ENCODE peak calls at places on chromosomes 3 and 15, in seven cellular contexts. One of them, this sample, is unnamed.

GRCh38 chr3:114809668-114810413 is 337.2 kb downstream of the ZBTB20 start:
- DNase-seq in endothelial cell of umbilical vein: no peak
- DNase-seq in K562: no peak
- DNase-seq in GM23248: no peak
- DNase-seq in HCT116: no peak
- DNase-seq in OCI-LY7: no peak
- DNase-seq in H1: no peak
- DNase-seq in this sample: peak; percentile 8

GRCh38 chr3:13111173-13111873 is 38.1 kb upstream of the IQSEC1 start:
- DNase-seq in K562: no peak
- DNase-seq in H1: no peak
- DNase-seq in HCT116: no peak
- DNase-seq in GM23248: no peak
- DNase-seq in endothelial cell of umbilical vein: no peak
- DNase-seq in OCI-LY7: peak; percentile 44
- DNase-seq in this sample: no peak

GRCh38 chr15:89829161-89829560 is 14.5 kb upstream of the ANPEP start:
- DNase-seq in H1: no peak
- DNase-seq in HCT116: no peak
- DNase-seq in OCI-LY7: no peak
- DNase-seq in endothelial cell of umbilical vein: no peak
- DNase-seq in K562: no peak
- DNase-seq in GM23248: no peak
- DNase-seq in this sample: no peak

GRCh38 chr15:44802336-44802735 is 66.0 kb downstream of the TRIM69 start:
- DNase-seq in endothelial cell of umbilical vein: no peak
- DNase-seq in OCI-LY7: peak; percentile 32
- DNase-seq in GM23248: no peak
- DNase-seq in HCT116: no peak
- DNase-seq in K562: no peak
- DNase-seq in H1: no peak
- DNase-seq in this sample: no peak

GRCh38 chr3:143436231-143436930 is 316.8 kb downstream of the CHST2 start:
- DNase-seq in K562: no peak
- DNase-seq in H1: no peak
- DNase-seq in GM23248: peak; percentile 82
- DNase-seq in endothelial cell of umbilical vein: no peak
- DNase-seq in HCT116: no peak
- DNase-seq in OCI-LY7: no peak
- DNase-seq in this sample: peak; percentile 33

GRCh38 chr15:62110000-62110851 is 43.4 kb downstream of the C2CD4A start:
- DNase-seq in K562: no peak
- DNase-seq in GM23248: peak; percentile 89
- DNase-seq in H1: no peak
- DNase-seq in OCI-LY7: no peak
- DNase-seq in endothelial cell of umbilical vein: peak; percentile 95
- DNase-seq in HCT116: no peak
- DNase-seq in this sample: peak; percentile 54

GRCh38 chr15:24819680-24820079 is 135.1 kb upstream of the SNRPN start:
- DNase-seq in GM23248: no peak
- DNase-seq in endothelial cell of umbilical vein: no peak
- DNase-seq in HCT116: no peak
- DNase-seq in OCI-LY7: no peak
- DNase-seq in H1: no peak
- DNase-seq in K562: no peak
- DNase-seq in this sample: no peak

GRCh38 chr3:98778852-98779379 is 15.8 kb downstream of the ST3GAL6 start:
- DNase-seq in GM23248: peak; percentile 84
- DNase-seq in H1: no peak
- DNase-seq in HCT116: no peak
- DNase-seq in K562: no peak
- DNase-seq in OCI-LY7: no peak
- DNase-seq in endothelial cell of umbilical vein: peak; percentile 97
- DNase-seq in this sample: peak; percentile 98

GRCh38 chr3:139127101-139127500 is 82.4 kb upstream of the PRR23C start:
- DNase-seq in OCI-LY7: no peak
- DNase-seq in K562: no peak
- DNase-seq in endothelial cell of umbilical vein: no peak
- DNase-seq in H1: no peak
- DNase-seq in GM23248: peak; percentile 82
- DNase-seq in HCT116: no peak
- DNase-seq in this sample: peak; percentile 61

GRCh38 chr15:100515758-100516157 is 13.0 kb downstream of the CERS3 start:
- DNase-seq in K562: no peak
- DNase-seq in HCT116: no peak
- DNase-seq in GM23248: peak; percentile 6
- DNase-seq in endothelial cell of umbilical vein: no peak
- DNase-seq in H1: no peak
- DNase-seq in OCI-LY7: no peak
- DNase-seq in this sample: no peak

GRCh38 chr15:95025924-95026728 is 794.8 kb downstream of the MCTP2 start:
- DNase-seq in HCT116: peak; percentile 13
- DNase-seq in K562: peak; percentile 60
- DNase-seq in GM23248: peak; percentile 76
- DNase-seq in endothelial cell of umbilical vein: peak; percentile 78
- DNase-seq in OCI-LY7: peak; percentile 19
- DNase-seq in H1: peak; percentile 79
- DNase-seq in this sample: peak; percentile 79

GRCh38 chr3:169575381-169575780 is 88.1 kb downstream of the MECOM start:
- DNase-seq in HCT116: no peak
- DNase-seq in K562: no peak
- DNase-seq in OCI-LY7: no peak
- DNase-seq in GM23248: peak; percentile 71
- DNase-seq in H1: no peak
- DNase-seq in endothelial cell of umbilical vein: peak; percentile 85
- DNase-seq in this sample: peak; percentile 31

GRCh38 chr15:25408428-25408827 is 30.4 kb downstream of the UBE3A start:
- DNase-seq in K562: no peak
- DNase-seq in H1: no peak
- DNase-seq in OCI-LY7: no peak
- DNase-seq in HCT116: no peak
- DNase-seq in GM23248: peak; percentile 29
- DNase-seq in endothelial cell of umbilical vein: no peak
- DNase-seq in this sample: peak; percentile 36

GRCh38 chr3:45861043-45861846 is 19.3 kb upstream of the LZTFL1 start:
- DNase-seq in K562: no peak
- DNase-seq in HCT116: no peak
- DNase-seq in H1: no peak
- DNase-seq in OCI-LY7: no peak
- DNase-seq in GM23248: no peak
- DNase-seq in endothelial cell of umbilical vein: no peak
- DNase-seq in this sample: no peak

GRCh38 chr15:88866295-88866881 is 29.0 kb downstream of the HAPLN3 start:
- DNase-seq in H1: no peak
- DNase-seq in HCT116: no peak
- DNase-seq in endothelial cell of umbilical vein: no peak
- DNase-seq in OCI-LY7: no peak
- DNase-seq in GM23248: no peak
- DNase-seq in K562: no peak
- DNase-seq in this sample: no peak

GRCh38 chr3:139346771-139347170 is 3.0 kb downstream of the MRPS22 start:
- DNase-seq in K562: no peak
- DNase-seq in OCI-LY7: no peak
- DNase-seq in HCT116: no peak
- DNase-seq in H1: no peak
- DNase-seq in GM23248: no peak
- DNase-seq in endothelial cell of umbilical vein: no peak
- DNase-seq in this sample: no peak

GRCh38 chr15:76860201-76860600 is 44.9 kb downstream of the SCAPER start:
- DNase-seq in GM23248: no peak
- DNase-seq in K562: no peak
- DNase-seq in OCI-LY7: no peak
- DNase-seq in HCT116: no peak
- DNase-seq in H1: no peak
- DNase-seq in endothelial cell of umbilical vein: no peak
- DNase-seq in this sample: no peak

GRCh38 chr15:74300057-74300620 is 64.0 kb downstream of the CCDC33 start:
- DNase-seq in HCT116: no peak
- DNase-seq in GM23248: no peak
- DNase-seq in K562: peak; percentile 43
- DNase-seq in OCI-LY7: no peak
- DNase-seq in H1: no peak
- DNase-seq in endothelial cell of umbilical vein: no peak
- DNase-seq in this sample: no peak

GRCh38 chr15:60414016-60414682 is 16.4 kb upstream of the ANXA2 start:
- DNase-seq in K562: no peak
- DNase-seq in H1: no peak
- DNase-seq in HCT116: no peak
- DNase-seq in OCI-LY7: no peak
- DNase-seq in endothelial cell of umbilical vein: peak; percentile 12
- DNase-seq in GM23248: peak; percentile 75
- DNase-seq in this sample: peak; percentile 73

GRCh38 chr3:148727242-148727641 is 29.5 kb downstream of the AGTR1 start:
- DNase-seq in K562: no peak
- DNase-seq in GM23248: peak; percentile 52
- DNase-seq in OCI-LY7: peak; percentile 21
- DNase-seq in H1: peak; percentile 53
- DNase-seq in HCT116: peak; percentile 49
- DNase-seq in endothelial cell of umbilical vein: no peak
- DNase-seq in this sample: peak; percentile 31

GRCh38 chr15:79834496-79834895 is 62.3 kb downstream of the MTHFS start:
- DNase-seq in OCI-LY7: no peak
- DNase-seq in GM23248: no peak
- DNase-seq in HCT116: no peak
- DNase-seq in endothelial cell of umbilical vein: no peak
- DNase-seq in H1: no peak
- DNase-seq in K562: no peak
- DNase-seq in this sample: no peak

GRCh38 chr3:66302288-66302687 is 81.5 kb downstream of the SLC25A26 start:
- DNase-seq in endothelial cell of umbilical vein: no peak
- DNase-seq in GM23248: peak; percentile 15
- DNase-seq in OCI-LY7: peak; percentile 26
- DNase-seq in K562: no peak
- DNase-seq in H1: no peak
- DNase-seq in HCT116: no peak
- DNase-seq in this sample: no peak

DNA sequence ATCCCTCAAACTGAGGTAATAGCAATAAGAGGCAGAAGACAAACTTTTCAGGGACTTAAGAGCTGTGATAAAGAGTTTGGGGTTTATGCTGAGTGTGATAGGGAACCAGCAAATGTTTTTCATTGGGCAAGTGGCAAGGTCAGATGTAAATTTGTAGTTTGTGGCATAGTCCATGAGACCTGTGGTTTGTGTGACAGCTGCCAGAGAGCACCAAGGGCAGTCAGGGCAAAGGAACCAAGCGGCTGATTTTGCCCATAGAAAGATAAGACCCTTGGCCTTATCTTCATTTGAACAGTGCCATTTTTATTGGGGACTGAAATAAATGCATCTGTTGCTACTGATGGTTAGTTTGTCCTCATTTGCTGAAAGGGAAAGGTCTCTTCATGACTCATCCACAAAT is 220.3 kb downstream of the LRRN1 start:
- DNase-seq in GM23248: no peak
- DNase-seq in H1: no peak
- DNase-seq in HCT116: no peak
- DNase-seq in OCI-LY7: no peak
- DNase-seq in endothelial cell of umbilical vein: no peak
- DNase-seq in K562: no peak
- DNase-seq in this sample: no peak
- H2AFZ ChIP-seq in GM23248: no peak overlapping the region
- H2AFZ ChIP-seq in H1: no peak overlapping the region
- H2AFZ ChIP-seq in HCT116: no peak overlapping the region
- H2AFZ ChIP-seq in OCI-LY7: no peak overlapping the region
- H2AFZ ChIP-seq in endothelial cell of umbilical vein: no peak overlapping the region
- H2AFZ ChIP-seq in K562: no peak overlapping the region
- H2AFZ ChIP-seq in this sample: no peak overlapping the region

DNA sequence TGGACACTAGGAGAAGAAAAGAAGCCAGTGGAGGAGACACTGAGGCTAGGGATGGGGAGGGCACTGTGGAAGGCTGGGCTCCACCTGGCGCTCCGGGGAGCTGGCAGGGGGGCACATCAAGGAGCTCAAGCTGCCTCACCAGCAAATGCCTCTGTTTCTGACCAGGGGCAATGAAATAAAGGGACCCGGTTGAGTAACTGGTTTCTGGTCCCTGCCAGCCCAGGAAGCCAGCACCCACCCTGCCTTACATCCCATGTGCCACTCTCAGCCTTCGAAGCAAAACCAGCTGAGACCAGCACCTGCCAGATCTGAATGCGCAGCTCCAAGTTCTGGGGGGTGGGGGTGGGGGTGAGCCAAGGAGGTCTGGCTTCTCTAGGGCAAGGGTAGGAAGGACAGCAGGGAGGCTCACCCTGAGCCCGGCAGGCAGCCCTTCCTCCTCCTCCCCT is 359 bp upstream of the PAK6 start:
- DNase-seq in GM23248: no peak
- DNase-seq in HCT116: no peak
- DNase-seq in endothelial cell of umbilical vein: no peak
- DNase-seq in K562: no peak
- DNase-seq in H1: peak; percentile 52
- DNase-seq in OCI-LY7: no peak
- DNase-seq in this sample: no peak
- H3K4me3 ChIP-seq in GM23248: peak overlapping the region; percentile 65
- H3K4me3 ChIP-seq in HCT116: peak overlapping the region; percentile 4
- H3K4me3 ChIP-seq in endothelial cell of umbilical vein: no peak overlapping the region
- H3K4me3 ChIP-seq in K562: no peak overlapping the region
- H3K4me3 ChIP-seq in H1: peak overlapping the region; percentile 14
- H3K4me3 ChIP-seq in OCI-LY7: peak overlapping the region; percentile 7
- H3K4me3 ChIP-seq in this sample: peak overlapping the region; percentile 35

GRCh38 chr3:30666564-30667249 is 60.3 kb downstream of the TGFBR2 start:
- DNase-seq in H1: no peak
- DNase-seq in OCI-LY7: no peak
- DNase-seq in HCT116: no peak
- DNase-seq in endothelial cell of umbilical vein: no peak
- DNase-seq in K562: no peak
- DNase-seq in GM23248: no peak
- DNase-seq in this sample: no peak

GRCh38 chr3:30665539-30665938 is 59.1 kb downstream of the TGFBR2 start:
- DNase-seq in endothelial cell of umbilical vein: no peak
- DNase-seq in GM23248: no peak
- DNase-seq in K562: no peak
- DNase-seq in OCI-LY7: no peak
- DNase-seq in HCT116: no peak
- DNase-seq in H1: no peak
- DNase-seq in this sample: no peak

GRCh38 chr3:30664884-30665283 is 58.5 kb downstream of the TGFBR2 start:
- DNase-seq in H1: no peak
- DNase-seq in GM23248: no peak
- DNase-seq in OCI-LY7: no peak
- DNase-seq in endothelial cell of umbilical vein: peak; percentile 89
- DNase-seq in HCT116: no peak
- DNase-seq in K562: no peak
- DNase-seq in this sample: no peak

GRCh38 chr3:30668051-30668609 is 61.7 kb downstream of the TGFBR2 start:
- DNase-seq in endothelial cell of umbilical vein: no peak
- DNase-seq in K562: no peak
- DNase-seq in OCI-LY7: no peak
- DNase-seq in HCT116: no peak
- DNase-seq in GM23248: no peak
- DNase-seq in H1: no peak
- DNase-seq in this sample: no peak

GRCh38 chr3:30667250-30667585 is 60.8 kb downstream of the TGFBR2 start:
- DNase-seq in H1: no peak
- DNase-seq in HCT116: no peak
- DNase-seq in endothelial cell of umbilical vein: peak; percentile 63
- DNase-seq in K562: no peak
- DNase-seq in GM23248: no peak
- DNase-seq in OCI-LY7: no peak
- DNase-seq in this sample: peak; percentile 39
- H3K27ac ChIP-seq in H1: no peak overlapping the region
- H3K27ac ChIP-seq in HCT116: no peak overlapping the region
- H3K27ac ChIP-seq in endothelial cell of umbilical vein: peak overlapping the region; percentile 52
- H3K27ac ChIP-seq in K562: no peak overlapping the region
- H3K27ac ChIP-seq in GM23248: no peak overlapping the region
- H3K27ac ChIP-seq in OCI-LY7: no peak overlapping the region
- H3K27ac ChIP-seq in this sample: no peak overlapping the region

GRCh38 chr15:78434134-78434533 is 3.9 kb upstream of the IREB2 start:
- DNase-seq in HCT116: no peak
- DNase-seq in endothelial cell of umbilical vein: no peak
- DNase-seq in H1: no peak
- DNase-seq in GM23248: no peak
- DNase-seq in K562: no peak
- DNase-seq in OCI-LY7: peak; percentile 11
- DNase-seq in this sample: no peak
- H2AFZ ChIP-seq in HCT116: no peak overlapping the region
- H2AFZ ChIP-seq in endothelial cell of umbilical vein: peak overlapping the region; percentile 47
- H2AFZ ChIP-seq in H1: no peak overlapping the region
- H2AFZ ChIP-seq in GM23248: no peak overlapping the region
- H2AFZ ChIP-seq in K562: peak overlapping the region; percentile 63
- H2AFZ ChIP-seq in OCI-LY7: peak overlapping the region; percentile 90
- H2AFZ ChIP-seq in this sample: no peak overlapping the region

This sample was measured in fibroblast of lung.